ENCODE peak calls at places on chromosomes 13 and 19, in eight cellular contexts. F, V, T, Z, C, H, M and Y are unnamed samples.

GRCh38 chr19:45247136-45247535 is 1.9 kb upstream of the EXOC3L2 start:
- DNase-seq in F (no peak), V (no peak), T (no peak), Z (no peak), C (no peak), H (no peak), M (no peak), Y (no peak)

GRCh38 chr13:70362820-70363219 is 254.6 kb upstream of the KLHL1 start:
- DNase-seq in F (no peak), V (no peak), T (no peak), Z (no peak), C (no peak), H (no peak), M (no peak), Y (no peak)

GRCh38 chr19:41904118-41904870 is 21.3 kb downstream of the ARHGEF1 start:
- DNase-seq in F (no peak), V (no peak), T (no peak), Z (no peak), C (no peak), H (no peak), M (peak), Y (no peak)

GRCh38 chr13:110771194-110771593 is 57.7 kb downstream of the ING1 start:
- DNase-seq in F (peak), V (no peak), T (peak), Z (no peak), C (no peak), H (peak), M (no peak), Y (no peak)

GRCh38 chr13:27476943-27477681 is 26.7 kb upstream of the MTIF3 start:
- DNase-seq in F (peak), V (peak), T (no peak), Z (peak), C (no peak), H (peak), M (peak), Y (peak)

GRCh38 chr19:29485293-29485692 is 40.5 kb upstream of the VSTM2B start:
- DNase-seq in F (no peak), V (no peak), T (no peak), Z (no peak), C (no peak), H (no peak), M (peak), Y (no peak)

GRCh38 chr13:78576266-78576665 is 27.1 kb downstream of the POU4F1 start:
- DNase-seq in F (no peak), V (no peak), T (no peak), Z (no peak), C (no peak), H (no peak), M (no peak), Y (peak)

GRCh38 chr19:44848036-44848804 is 2.1 kb downstream of the NECTIN2 start:
- DNase-seq in F (peak), V (no peak), T (peak), Z (no peak), C (peak), H (peak), M (no peak), Y (no peak)

GRCh38 chr13:43368003-43368402 is 344.6 kb downstream of the DNAJC15 start:
- DNase-seq in F (peak), V (peak), T (no peak), Z (no peak), C (no peak), H (peak), M (no peak), Y (peak)

GRCh38 chr19:485583-486236 is 10.6 kb upstream of the MADCAM1 start:
- DNase-seq in F (peak), V (no peak), T (no peak), Z (peak), C (no peak), H (no peak), M (no peak), Y (peak)

GRCh38 chr13:76976488-76976887 is 15.4 kb upstream of the CLN5 start:
- DNase-seq in F (peak), V (no peak), T (no peak), Z (peak), C (no peak), H (no peak), M (no peak), Y (peak)

GRCh38 chr13:30169442-30169841 is 137.9 kb downstream of the KATNAL1 start:
- DNase-seq in F (no peak), V (peak), T (no peak), Z (no peak), C (no peak), H (no peak), M (no peak), Y (no peak)

GRCh38 chr13:42041684-42042035 is 6.8 kb upstream of the DGKH start:
- DNase-seq in F (peak), V (no peak), T (no peak), Z (peak), C (peak), H (peak), M (peak), Y (peak)

GRCh38 chr19:2089001-2089711 is 7.0 kb downstream of the MOB3A start:
- DNase-seq in F (peak), V (peak), T (no peak), Z (peak), C (no peak), H (peak), M (no peak), Y (peak)
- TF ChIP-seq CTCF in F (no peak), V (no peak), T (no peak), Z (peak), C (no peak), H (no peak), M (no peak), Y (peak)

GRCh38 chr13:102399791-102400618 is 1.8 kb downstream of the FGF14 start:
- DNase-seq in F (no peak), V (peak), T (peak), Z (peak), C (peak), H (no peak), M (no peak), Y (no peak)
- TF ChIP-seq CTCF in F (peak), V (peak), T (peak), Z (no peak), C (no peak), H (no peak), M (no peak), Y (no peak)

GRCh38 chr19:49862411-49863253 is 4.7 kb downstream of the PNKP start:
- DNase-seq in F (no peak), V (no peak), T (peak), Z (no peak), C (peak), H (no peak), M (no peak), Y (no peak)
- TF ChIP-seq CTCF in F (peak), V (peak), T (peak), Z (no peak), C (no peak), H (no peak), M (no peak), Y (no peak)

DNA sequence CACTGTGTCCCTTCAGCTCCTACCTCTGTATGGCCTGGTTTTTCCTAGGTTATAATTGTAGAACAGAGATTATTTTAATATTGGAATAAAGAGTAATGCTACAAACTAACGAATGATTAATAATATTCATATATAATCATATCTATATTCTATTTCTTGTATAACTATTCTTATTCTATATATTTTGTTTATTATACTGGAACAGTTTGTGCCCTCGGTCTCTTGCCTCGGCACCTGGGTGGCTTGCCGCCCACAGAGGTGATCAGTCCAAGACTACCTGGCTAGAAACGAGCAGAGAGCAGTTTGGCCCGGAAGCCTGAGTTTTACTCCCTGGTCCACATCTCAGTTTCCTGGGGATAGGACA is 3.9 kb upstream of the SLC27A1 start:
- DNase-seq in F (no peak), V (no peak), T (no peak), Z (no peak), C (no peak), H (no peak), M (no peak), Y (no peak)
- TF ChIP-seq CTCF in F (no peak), V (no peak), T (no peak), Z (no peak), C (no peak), H (no peak), M (no peak), Y (no peak)

DNA sequence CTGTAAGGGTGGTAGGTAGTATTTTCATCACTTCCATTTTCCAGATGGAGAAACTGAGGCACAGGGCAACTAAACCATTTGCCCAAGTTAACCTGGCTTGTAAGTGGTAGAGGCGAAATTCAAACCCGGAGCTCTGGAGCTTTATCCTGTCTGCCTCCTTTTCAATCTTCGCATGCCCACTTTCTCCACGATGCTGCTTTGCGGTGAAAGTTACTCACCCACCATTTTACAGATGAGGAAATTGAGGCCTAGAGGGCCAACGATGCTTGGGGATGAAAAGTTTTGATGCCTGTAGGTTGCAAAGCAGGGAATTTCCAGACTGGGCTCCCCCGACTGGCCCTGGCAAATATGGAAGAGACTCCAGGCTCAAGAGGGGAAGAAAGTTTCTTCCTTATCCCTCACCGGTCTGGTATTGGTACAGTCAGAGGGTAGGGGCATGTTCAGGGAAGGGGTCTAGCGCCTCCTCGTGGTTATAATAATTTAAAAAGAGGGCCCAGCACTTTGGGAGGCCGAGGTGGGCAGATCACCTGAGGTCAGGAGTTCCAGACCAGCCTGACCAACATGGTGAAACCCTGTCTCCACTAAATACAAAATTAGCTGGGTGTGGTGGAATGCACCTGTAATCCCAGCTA is 1.9 kb upstream of the SH2D3A start:
- DNase-seq in F (peak), V (peak), T (no peak), Z (no peak), C (peak), H (peak), M (no peak), Y (peak)
- TF ChIP-seq CTCF in F (peak), V (peak), T (peak), Z (peak), C (peak), H (peak), M (no peak), Y (peak)

GRCh38 chr19:33323093-33323820 is 20.9 kb upstream of the CEBPA start:
- DNase-seq in F (no peak), V (no peak), T (no peak), Z (no peak), C (no peak), H (no peak), M (no peak), Y (no peak)

GRCh38 chr19:33317522-33317921 is 15.2 kb upstream of the CEBPA start:
- DNase-seq in F (no peak), V (no peak), T (no peak), Z (no peak), C (no peak), H (no peak), M (no peak), Y (no peak)

GRCh38 chr19:33316521-33317284 is 14.4 kb upstream of the CEBPA start:
- DNase-seq in F (no peak), V (no peak), T (no peak), Z (no peak), C (no peak), H (no peak), M (no peak), Y (no peak)

GRCh38 chr19:33324628-33325027 is 22.3 kb upstream of the CEBPA start:
- DNase-seq in F (no peak), V (no peak), T (no peak), Z (no peak), C (no peak), H (no peak), M (no peak), Y (no peak)

DNA sequence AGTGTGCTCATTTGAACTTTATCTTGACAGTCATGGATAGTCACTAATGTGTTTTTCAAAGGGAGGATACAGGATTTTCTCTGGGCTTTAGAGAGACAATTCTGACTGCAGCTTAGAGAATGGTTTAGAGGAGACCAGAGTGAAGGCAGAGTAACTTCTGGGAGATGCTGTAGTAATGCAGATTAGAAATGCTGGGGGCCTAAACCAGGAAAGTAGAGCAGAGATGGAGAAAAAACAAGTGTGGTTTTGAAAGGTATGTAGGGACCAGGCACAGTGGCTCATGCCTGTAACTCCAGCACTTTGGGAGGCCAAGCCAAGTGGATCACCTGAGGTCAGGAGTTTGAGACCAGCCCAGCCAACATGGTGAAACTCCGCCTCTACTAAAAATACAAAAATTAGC is 18.3 kb upstream of the CEBPA start:
- DNase-seq in F (no peak), V (no peak), T (no peak), Z (no peak), C (no peak), H (no peak), M (no peak), Y (no peak)
- TF ChIP-seq CTCF in F (no peak), V (no peak), T (no peak), Z (no peak), C (no peak), H (no peak), M (no peak), Y (no peak)

DNA sequence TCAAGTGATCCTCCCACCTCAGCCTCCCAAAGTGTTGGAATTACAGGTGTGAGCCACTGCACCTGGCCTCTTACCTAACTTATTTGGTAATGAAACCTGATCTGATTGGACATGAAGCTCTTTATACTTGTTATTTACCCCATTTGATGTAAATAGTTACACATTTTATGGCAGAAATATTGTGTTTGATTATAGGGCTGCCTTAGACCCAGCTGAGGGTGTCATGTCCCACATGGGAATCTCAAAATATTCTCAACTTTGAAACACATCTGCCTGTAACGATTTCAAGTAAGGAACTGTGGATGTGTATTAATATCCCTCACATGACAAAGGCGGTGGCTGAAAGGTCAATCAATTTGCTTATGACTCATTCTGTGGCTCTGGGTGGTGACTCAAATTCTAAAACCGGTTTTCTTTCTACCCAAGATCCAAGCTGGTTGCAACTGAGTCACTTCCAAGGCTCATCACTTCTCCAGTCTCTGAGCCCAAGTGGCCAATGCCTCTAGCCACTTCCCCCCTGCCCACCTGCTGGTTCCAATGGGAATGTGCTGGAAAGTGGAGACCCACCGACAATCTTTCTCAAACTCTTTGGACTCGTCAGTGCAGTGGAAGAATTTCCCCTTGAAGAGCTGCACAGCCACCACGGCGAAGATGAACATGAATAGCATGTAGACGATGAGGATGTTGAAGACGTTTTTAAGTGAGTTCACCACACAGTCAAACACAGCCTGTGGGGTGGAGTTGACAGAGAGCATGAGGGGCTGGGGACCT is 110.9 kb downstream of the IER2 start:
- DNase-seq in F (peak), V (no peak), T (no peak), Z (peak), C (no peak), H (peak), M (peak), Y (peak)
- TF ChIP-seq CTCF in F (peak), V (no peak), T (no peak), Z (no peak), C (no peak), H (no peak), M (no peak), Y (no peak)

GRCh38 chr13:50319603-50320296 is 304.5 kb downstream of the KCNRG start:
- DNase-seq in F (peak), V (peak), T (no peak), Z (peak), C (no peak), H (peak), M (no peak), Y (peak)

GRCh38 chr13:50322006-50322405 is 306.8 kb downstream of the KCNRG start:
- DNase-seq in F (no peak), V (no peak), T (no peak), Z (no peak), C (no peak), H (no peak), M (no peak), Y (no peak)

GRCh38 chr13:50320297-50320862 is 305.1 kb downstream of the KCNRG start:
- DNase-seq in F (peak), V (no peak), T (peak), Z (peak), C (no peak), H (peak), M (no peak), Y (peak)

GRCh38 chr13:50323440-50324070 is 308.3 kb downstream of the KCNRG start:
- DNase-seq in F (peak), V (no peak), T (no peak), Z (peak), C (no peak), H (peak), M (no peak), Y (peak)

DNA sequence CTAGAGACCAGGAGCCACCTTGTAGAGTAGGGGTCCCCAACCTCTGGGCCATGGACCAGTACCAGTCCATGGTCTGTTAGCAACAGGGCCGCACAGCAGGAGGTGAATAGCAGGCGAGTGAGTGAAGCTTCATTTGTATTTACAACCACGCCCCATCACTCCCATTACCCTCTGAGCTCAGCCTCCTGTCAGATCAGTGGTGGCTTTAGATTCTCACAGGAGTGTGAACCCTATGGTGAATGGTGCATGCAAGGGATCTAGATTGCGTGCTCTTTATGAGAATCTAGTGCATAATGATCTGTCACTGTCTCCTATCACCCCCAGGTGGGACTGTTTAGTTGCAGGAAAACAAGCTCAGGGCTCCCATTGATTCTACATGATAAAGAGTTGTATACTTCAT is 303.6 kb downstream of the KCNRG start:
- DNase-seq in F (no peak), V (no peak), T (no peak), Z (no peak), C (peak), H (no peak), M (no peak), Y (no peak)
- TF ChIP-seq CTCF in F (no peak), V (no peak), T (no peak), Z (no peak), C (no peak), H (no peak), M (no peak), Y (no peak)